ENCODE peak calls at places on chromosomes 1 and 21, in eight cellular contexts. T is neural progenitor cell, F is MM.1S, S is HCT116, P is SK-N-SH, N is GM23338, Y is PC-3, X is hepatocyte. H is an unnamed sample. For H3K36me3, the result is how much of the 10 kb centered on the place peaks cover.

GRCh38 chr1:16168622-16169021 is 12.8 kb upstream of the EPHA2 start:
- DNase-seq in T (no peak), F (no peak), S (no peak), P (no peak), N (no peak), Y (peak), X (no peak), H (peak)

GRCh38 chr21:29095203-29095602 is 21.8 kb upstream of the CCT8 start:
- DNase-seq in T (peak), F (no peak), S (no peak), P (no peak), N (no peak), Y (no peak), X (no peak), H (no peak)

GRCh38 chr1:162902372-162902771 is 41.4 kb upstream of the CCDC190 start:
- DNase-seq in T (no peak), F (no peak), S (no peak), P (no peak), N (no peak), Y (no peak), X (no peak), H (no peak)

GRCh38 chr1:224488806-224489584 is 54.4 kb upstream of the WDR26 start:
- DNase-seq in T (no peak), F (no peak), S (no peak), P (no peak), N (peak), Y (no peak), X (no peak), H (no peak)

GRCh38 chr1:46211051-46211450 is 7.9 kb downstream of the LURAP1 start:
- DNase-seq in T (no peak), F (no peak), S (no peak), P (no peak), N (no peak), Y (no peak), X (no peak), H (no peak)

GRCh38 chr21:37407719-37408455 is 41.3 kb downstream of the DYRK1A start:
- DNase-seq in T (no peak), F (no peak), S (no peak), P (no peak), N (no peak), Y (no peak), X (no peak), H (no peak)

GRCh38 chr1:74586253-74586897 is 74.0 kb upstream of the LRRC53 start:
- DNase-seq in T (no peak), F (no peak), S (no peak), P (no peak), N (no peak), Y (no peak), X (no peak), H (no peak)

GRCh38 chr1:24635195-24635843 is 7.8 kb upstream of the SRRM1 start:
- DNase-seq in T (peak), F (peak), S (peak), P (peak), N (peak), Y (peak), X (peak), H (peak)

GRCh38 chr1:90761781-90762589 is 44.9 kb upstream of the BARHL2 start:
- DNase-seq in T (no peak), F (no peak), S (no peak), P (no peak), N (peak), Y (no peak), X (no peak), H (no peak)

GRCh38 chr21:41634858-41635257 is 126.9 kb upstream of the TMPRSS2 start:
- DNase-seq in T (no peak), F (no peak), S (no peak), P (no peak), N (no peak), Y (peak), X (no peak), H (no peak)

GRCh38 chr1:41394918-41395598 is 33.8 kb downstream of the FOXO6 start:
- DNase-seq in T (peak), F (no peak), S (no peak), P (peak), N (peak), Y (no peak), X (peak), H (no peak)

GRCh38 chr21:45998871-45999580 is 17.5 kb downstream of the COL6A1 start:
- DNase-seq in T (no peak), F (no peak), S (no peak), P (no peak), N (no peak), Y (no peak), X (no peak), H (no peak)

GRCh38 chr1:207848234-207848633 is 62.7 kb downstream of the CD34 start:
- DNase-seq in T (no peak), F (no peak), S (no peak), P (no peak), N (no peak), Y (peak), X (peak), H (no peak)

GRCh38 chr1:161725888-161726630 is 4.7 kb downstream of the FCRLB start:
- DNase-seq in T (peak), F (peak), S (no peak), P (peak), N (peak), Y (peak), X (peak), H (peak)

GRCh38 chr1:43473463-43473862 is 19.7 kb upstream of the HYI start:
- DNase-seq in T (no peak), F (no peak), S (no peak), P (no peak), N (no peak), Y (no peak), X (no peak), H (no peak)

GRCh38 chr21:31878831-31879230 is 6.0 kb downstream of the HUNK start:
- DNase-seq in T (no peak), F (peak), S (no peak), P (no peak), N (no peak), Y (no peak), X (no peak), H (no peak)

GRCh38 chr1:107183011-107183410 is 42.2 kb downstream of the NTNG1 start:
- DNase-seq in T (no peak), F (no peak), S (no peak), P (no peak), N (no peak), Y (no peak), X (no peak), H (no peak)

GRCh38 chr1:56977910-56978309 is 12.1 kb upstream of the C8B start:
- DNase-seq in T (no peak), F (no peak), S (no peak), P (no peak), N (no peak), Y (no peak), X (no peak), H (no peak)

GRCh38 chr1:48688102-48688760 is 88.5 kb downstream of the BEND5 start:
- DNase-seq in T (peak), F (peak), S (peak), P (peak), N (peak), Y (peak), X (no peak), H (peak)

GRCh38 chr1:222009105-222009730 is 267.3 kb upstream of the DUSP10 start:
- DNase-seq in T (peak), F (peak), S (no peak), P (no peak), N (peak), Y (peak), X (peak), H (peak)

GRCh38 chr1:221069178-221069903 is 190.1 kb downstream of the HLX start:
- DNase-seq in T (peak), F (no peak), S (no peak), P (no peak), N (no peak), Y (no peak), X (no peak), H (peak)

GRCh38 chr1:215114154-215114933 is 31.8 kb downstream of the KCNK2 start:
- DNase-seq in T (no peak), F (no peak), S (peak), P (no peak), N (no peak), Y (peak), X (no peak), H (no peak)

GRCh38 chr1:230127105-230128054 is 60.3 kb downstream of the GALNT2 start:
- DNase-seq in T (peak), F (no peak), S (no peak), P (no peak), N (peak), Y (no peak), X (no peak), H (no peak)

GRCh38 chr1:30451532-30452125 is 271.8 kb downstream of the MATN1 start:
- DNase-seq in T (no peak), F (no peak), S (no peak), P (peak), N (no peak), Y (no peak), X (no peak), H (no peak)

GRCh38 chr1:181258971-181259745 is 170.7 kb downstream of the IER5 start:
- DNase-seq in T (no peak), F (no peak), S (no peak), P (no peak), N (no peak), Y (no peak), X (no peak), H (no peak)

GRCh38 chr1:236541710-236542109 is 17.9 kb downstream of the LGALS8 start:
- DNase-seq in T (no peak), F (no peak), S (no peak), P (no peak), N (no peak), Y (no peak), X (no peak), H (no peak)
- H3K36me3 ChIP-seq in T (under half), F (under half), S (under half), P (under half), N (under half), Y (under half), X (under half), H (under half)

GRCh38 chr1:22618056-22618455 is 18.4 kb upstream of the C1QA start:
- DNase-seq in T (no peak), F (no peak), S (no peak), P (no peak), N (no peak), Y (no peak), X (no peak), H (no peak)
- TF ChIP-seq EZH2phosphoT487 in T (no peak), F (no peak), S (no peak), P (no peak), N (no peak), Y (no peak), X (no peak), H (no peak)

DNA sequence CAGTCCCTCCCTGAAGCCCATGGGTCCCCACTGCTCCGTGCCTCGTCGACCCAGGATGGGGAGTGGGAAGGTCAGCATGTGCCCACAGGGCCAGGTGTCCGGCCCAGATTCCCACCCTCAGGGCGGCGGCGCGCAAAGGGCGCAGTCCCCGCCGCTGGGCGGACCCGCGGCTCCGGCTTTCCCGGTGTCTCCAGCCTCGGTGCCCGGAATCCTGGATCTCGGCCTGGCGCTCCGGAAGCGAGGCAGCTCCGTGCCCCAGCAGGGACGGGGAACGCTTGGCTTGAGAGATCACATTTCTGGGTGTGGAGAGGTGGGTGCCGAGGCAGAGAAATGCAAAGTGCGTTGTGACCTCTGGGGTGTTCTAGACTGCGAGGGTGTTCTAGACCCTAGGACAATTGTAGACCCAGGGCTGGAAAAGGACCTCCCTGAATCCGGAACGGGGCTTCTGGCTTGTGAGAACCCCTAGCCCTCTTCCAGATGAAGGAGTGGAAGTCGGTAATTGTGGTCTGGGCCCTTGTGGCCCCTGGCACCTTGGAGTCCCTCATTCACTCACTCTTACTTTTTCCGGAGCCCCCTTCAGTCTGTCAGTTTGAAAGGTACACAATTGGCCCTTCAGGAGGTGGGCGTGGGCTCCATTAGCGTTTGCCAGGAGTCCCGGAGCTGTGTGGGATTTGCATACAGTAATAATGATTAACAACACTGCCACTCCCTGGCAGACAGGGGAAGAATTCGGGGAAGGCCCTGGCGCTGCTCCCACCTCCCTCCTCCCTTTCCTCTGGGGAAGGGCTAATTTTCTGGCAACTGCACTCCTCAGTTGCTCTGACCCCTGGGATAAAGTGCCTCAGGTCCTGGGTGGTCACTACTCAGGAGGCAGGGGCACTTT is 1.7 kb upstream of the KCND3 start:
- DNase-seq in T (peak), F (no peak), S (peak), P (peak), N (peak), Y (peak), X (peak), H (peak)
- TF ChIP-seq CTCF in T (peak), F (peak), S (peak), P (peak), N (peak), Y (peak), X (peak), H (peak)

GRCh38 chr21:34882719-34883131 is 166.4 kb downstream of the RUNX1 start:
- DNase-seq in T (no peak), F (no peak), S (no peak), P (no peak), N (no peak), Y (no peak), X (no peak), H (peak)
- H3K36me3 ChIP-seq in T (under half), F (under half), S (under half), P (under half), N (under half), Y (half or more), X (under half), H (under half)

GRCh38 chr1:7594714-7595295 is 176.3 kb upstream of the VAMP3 start:
- DNase-seq in T (no peak), F (no peak), S (no peak), P (no peak), N (no peak), Y (no peak), X (no peak), H (no peak)

GRCh38 chr1:7592120-7592798 is 178.8 kb upstream of the VAMP3 start:
- DNase-seq in T (no peak), F (no peak), S (no peak), P (no peak), N (no peak), Y (no peak), X (no peak), H (no peak)

GRCh38 chr1:7596126-7596755 is 174.9 kb upstream of the VAMP3 start:
- DNase-seq in T (no peak), F (no peak), S (no peak), P (no peak), N (no peak), Y (no peak), X (no peak), H (no peak)

GRCh38 chr1:7595338-7595737 is 175.8 kb upstream of the VAMP3 start:
- DNase-seq in T (peak), F (no peak), S (no peak), P (no peak), N (no peak), Y (no peak), X (no peak), H (no peak)

GRCh38 chr1:7594002-7594713 is 176.9 kb upstream of the VAMP3 start:
- DNase-seq in T (no peak), F (no peak), S (no peak), P (peak), N (no peak), Y (no peak), X (no peak), H (no peak)
- TF ChIP-seq EZH2phosphoT487 in T (no peak), F (no peak), S (no peak), P (no peak), N (no peak), Y (no peak), X (no peak), H (no peak)

GRCh38 chr1:152884085-152884484 is 6.0 kb downstream of the SMCP start:
- DNase-seq in T (no peak), F (no peak), S (no peak), P (no peak), N (no peak), Y (no peak), X (no peak), H (no peak)

GRCh38 chr1:152878042-152878441 is at the start of gene SMCP:
- DNase-seq in T (no peak), F (no peak), S (no peak), P (no peak), N (peak), Y (peak), X (no peak), H (no peak)

GRCh38 chr1:152880316-152880715 is 2.2 kb downstream of the SMCP start:
- DNase-seq in T (no peak), F (no peak), S (no peak), P (no peak), N (no peak), Y (no peak), X (no peak), H (no peak)

GRCh38 chr1:152879559-152880198 is 1.6 kb downstream of the SMCP start:
- DNase-seq in T (no peak), F (no peak), S (no peak), P (no peak), N (no peak), Y (no peak), X (no peak), H (no peak)

DNA sequence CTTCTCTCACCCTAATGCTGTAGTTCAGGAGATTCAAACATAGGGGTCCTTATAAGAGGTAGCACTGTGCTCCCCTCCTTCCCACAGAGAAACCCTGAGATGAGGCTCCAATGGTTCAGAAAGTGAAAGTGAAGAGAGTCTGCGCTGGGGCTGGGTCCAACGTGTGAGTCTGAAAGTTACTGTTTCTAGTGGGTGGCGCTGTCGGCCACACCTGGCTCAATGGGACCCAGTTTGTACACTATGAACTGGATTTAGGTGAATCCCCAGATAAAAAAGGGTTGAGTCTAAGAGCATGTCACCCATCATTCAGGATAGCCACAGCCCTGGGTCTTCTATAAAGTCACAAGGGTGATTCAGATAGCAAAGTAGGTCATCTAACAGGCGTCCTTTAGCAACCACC is 2.8 kb downstream of the SMCP start:
- DNase-seq in T (no peak), F (peak), S (no peak), P (no peak), N (no peak), Y (no peak), X (no peak), H (no peak)
- TF ChIP-seq CTCF in T (no peak), F (no peak), S (no peak), P (no peak), N (no peak), Y (no peak), X (no peak), H (no peak)

GRCh38 chr1:159939603-159940002 is 5.8 kb downstream of the IGSF9 start:
- DNase-seq in T (no peak), F (no peak), S (no peak), P (no peak), N (no peak), Y (no peak), X (no peak), H (no peak)
- H3K36me3 ChIP-seq in T (under half), F (under half), S (under half), P (under half), N (under half), Y (under half), X (under half), H (under half)

GRCh38 chr1:244174922-244175521 is 123.9 kb downstream of the ZBTB18 start:
- DNase-seq in T (no peak), F (no peak), S (no peak), P (no peak), N (no peak), Y (no peak), X (no peak), H (no peak)

GRCh38 chr1:244173765-244174164 is 122.7 kb downstream of the ZBTB18 start:
- DNase-seq in T (no peak), F (no peak), S (no peak), P (no peak), N (no peak), Y (no peak), X (no peak), H (no peak)

GRCh38 chr1:244173240-244173639 is 122.2 kb downstream of the ZBTB18 start:
- DNase-seq in T (peak), F (no peak), S (no peak), P (no peak), N (no peak), Y (no peak), X (no peak), H (no peak)

GRCh38 chr1:244180256-244180655 is 129.2 kb downstream of the ZBTB18 start:
- DNase-seq in T (no peak), F (no peak), S (no peak), P (no peak), N (no peak), Y (no peak), X (no peak), H (no peak)

GRCh38 chr1:244176201-244176600 is 125.1 kb downstream of the ZBTB18 start:
- DNase-seq in T (no peak), F (no peak), S (no peak), P (no peak), N (no peak), Y (no peak), X (no peak), H (no peak)
- TF ChIP-seq EZH2phosphoT487 in T (no peak), F (no peak), S (no peak), P (no peak), N (no peak), Y (no peak), X (no peak), H (no peak)

DNA sequence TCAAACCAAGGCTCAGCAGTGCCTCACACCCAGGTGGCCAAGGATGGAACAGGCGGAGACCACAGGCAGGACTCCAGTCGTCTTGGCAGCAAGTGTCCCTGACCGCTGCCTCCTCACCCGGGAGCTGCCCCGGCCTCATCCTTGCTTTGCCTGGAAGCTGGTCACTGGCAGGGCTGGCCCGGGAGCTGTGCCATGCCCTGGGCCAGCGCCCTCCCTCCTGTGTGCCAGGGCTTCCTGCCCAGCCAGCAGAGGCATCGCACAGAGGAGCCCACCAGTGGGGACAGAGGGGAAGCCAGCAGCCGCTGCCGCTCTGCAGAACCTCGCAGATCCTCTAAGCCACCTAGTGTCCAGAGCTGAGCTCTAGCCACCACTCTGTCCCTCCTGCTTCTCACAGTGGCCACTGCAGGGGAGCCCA is 7.8 kb downstream of the CASZ1 start:
- DNase-seq in T (peak), F (no peak), S (no peak), P (peak), N (peak), Y (peak), X (peak), H (no peak)
- TF ChIP-seq CTCF in T (peak), F (no peak), S (no peak), P (no peak), N (peak), Y (peak), X (peak), H (no peak)

GRCh38 chr1:55143686-55144085 is 71.5 kb downstream of the USP24 start:
- DNase-seq in T (peak), F (peak), S (peak), P (no peak), N (peak), Y (peak), X (peak), H (peak)
- H3K36me3 ChIP-seq in T (under half), F (under half), S (under half), P (half or more), N (under half), Y (under half), X (under half), H (half or more)

H was measured in OCI-LY7.